ENCODE peak calls at places on chromosomes 4 and X, in seven cellular contexts. V, W, D, O, E, K and Z are unnamed samples.

GRCh38 chr4:86500527-86500926 is 93.6 kb upstream of the PTPN13 start:
- DNase-seq in V (no peak), W (no peak), D (no peak), O (no peak), E (peak), K (no peak), Z (no peak)

GRCh38 chr4:9792381-9792780 is 10.9 kb downstream of the DRD5 start:
- DNase-seq in V (no peak), W (no peak), D (no peak), O (no peak), E (no peak), K (no peak), Z (no peak)

GRCh38 chrX:38973327-38973726 is 172.1 kb downstream of the MID1IP1 start:
- DNase-seq in V (no peak), W (no peak), D (no peak), O (no peak), E (peak), K (no peak), Z (no peak)

GRCh38 chrX:9327747-9328145 is 137.1 kb upstream of the TBL1X start:
- DNase-seq in V (no peak), W (no peak), D (no peak), O (no peak), E (peak), K (no peak), Z (no peak)

GRCh38 chrX:49932786-49933185 is 10.4 kb downstream of the CLCN5 start:
- DNase-seq in V (no peak), W (no peak), D (no peak), O (no peak), E (no peak), K (no peak), Z (no peak)

GRCh38 chr4:105613326-105613725 is 60.9 kb downstream of the ARHGEF38 start:
- DNase-seq in V (peak), W (no peak), D (no peak), O (no peak), E (no peak), K (no peak), Z (no peak)

GRCh38 chr4:111064342-111064993 is 441.6 kb upstream of the PITX2 start:
- DNase-seq in V (no peak), W (no peak), D (no peak), O (peak), E (peak), K (no peak), Z (peak)

GRCh38 chr4:145939856-145940255 is 1.2 kb upstream of the ZNF827 start:
- DNase-seq in V (no peak), W (no peak), D (no peak), O (no peak), E (peak), K (no peak), Z (no peak)

GRCh38 chr4:10075158-10075863 is 41.3 kb downstream of the WDR1 start:
- DNase-seq in V (no peak), W (no peak), D (no peak), O (no peak), E (no peak), K (no peak), Z (no peak)

GRCh38 chr4:168917150-168917779 is 92.8 kb downstream of the CBR4 start:
- DNase-seq in V (peak), W (no peak), D (no peak), O (peak), E (peak), K (no peak), Z (peak)

GRCh38 chr4:119715490-119716445 is 87.2 kb upstream of the PDE5A start:
- DNase-seq in V (no peak), W (no peak), D (peak), O (no peak), E (no peak), K (no peak), Z (no peak)

GRCh38 chrX:136954930-136955329 is 74.4 kb upstream of the RBMX start:
- DNase-seq in V (peak), W (no peak), D (no peak), O (no peak), E (peak), K (no peak), Z (peak)

GRCh38 chr4:47553329-47554125 is 68.5 kb downstream of the ATP10D start:
- DNase-seq in V (no peak), W (no peak), D (no peak), O (no peak), E (peak), K (no peak), Z (no peak)

GRCh38 chr4:158750379-158750778 is 18.4 kb upstream of the FNIP2 start:
- DNase-seq in V (no peak), W (no peak), D (no peak), O (no peak), E (peak), K (no peak), Z (no peak)

GRCh38 chrX:135981662-135982061 is 3.6 kb upstream of the SLC9A6 start:
- DNase-seq in V (no peak), W (no peak), D (no peak), O (no peak), E (no peak), K (no peak), Z (no peak)

GRCh38 chr4:168574581-168575295 is 77.9 kb downstream of the PALLD start:
- DNase-seq in V (peak), W (no peak), D (no peak), O (no peak), E (peak), K (no peak), Z (no peak)

GRCh38 chr4:30765022-30765421 is 44.9 kb downstream of the PCDH7 start:
- DNase-seq in V (no peak), W (no peak), D (no peak), O (no peak), E (no peak), K (no peak), Z (no peak)

GRCh38 chrX:100935767-100936166 is 7.0 kb upstream of the XKRX start:
- DNase-seq in V (no peak), W (no peak), D (no peak), O (no peak), E (no peak), K (no peak), Z (no peak)

GRCh38 chr4:65416875-65417274 is 253.4 kb downstream of the EPHA5 start:
- DNase-seq in V (peak), W (no peak), D (peak), O (peak), E (no peak), K (no peak), Z (peak)

GRCh38 chr4:53653484-53654053 is 62.3 kb upstream of the LNX1 start:
- DNase-seq in V (peak), W (peak), D (peak), O (no peak), E (peak), K (no peak), Z (peak)

GRCh38 chr4:26067035-26067434 is 153.0 kb downstream of the SMIM20 start:
- DNase-seq in V (no peak), W (no peak), D (no peak), O (peak), E (no peak), K (no peak), Z (no peak)

GRCh38 chr4:168797176-168797575 is 212.9 kb downstream of the CBR4 start:
- DNase-seq in V (no peak), W (no peak), D (no peak), O (no peak), E (peak), K (no peak), Z (no peak)

GRCh38 chr4:139770361-139770760 is 104.7 kb downstream of the MGST2 start:
- DNase-seq in V (no peak), W (no peak), D (no peak), O (no peak), E (no peak), K (no peak), Z (peak)